ENCODE peak calls at places on chromosomes 16 and 17, in four cellular contexts. E is GM19239; H is activated T-helper 2 cell treated with anti-CD3 and anti-CD28 coated beads, Interferon-gamma antibody, Interleukin-2, Interleukin-4, amounts not matched to agents 10 μg/mL and 5 μg/mL and 100 μg/mL, durations not matched to agents 14 hours and 24 hours and 36 hours; K is SHP77. G is an unnamed sample.

GRCh38 chr17:29143894-29144293 is 36.3 kb downstream of the MYO18A start:
- DNase-seq in E (no peak), H (no peak), K (peak; percentile 13), G (peak; percentile 64)

GRCh38 chr17:58268326-58268725 is 12.4 kb downstream of the MPO start:
- DNase-seq in E (no peak), H (no peak), K (no peak), G (no peak)

GRCh38 chr16:63702981-63703590 is 1418.8 kb downstream of the CDH11 start:
- DNase-seq in E (no peak), H (no peak), K (peak; percentile 22), G (no peak)

GRCh38 chr17:49079840-49080663 is 52.5 kb upstream of the B4GALNT2 start:
- DNase-seq in E (no peak), H (no peak), K (no peak), G (no peak)

GRCh38 chr17:79485399-79485985 is 125.4 kb downstream of the RBFOX3 start:
- DNase-seq in E (no peak), H (no peak), K (no peak), G (no peak)

GRCh38 chr17:2844386-2844785 is 48.1 kb downstream of the RAP1GAP2 start:
- DNase-seq in E (no peak), H (no peak), K (peak; percentile 52), G (no peak)

GRCh38 chr16:67137605-67138004 is 13.2 kb downstream of the B3GNT9 start:
- DNase-seq in E (no peak), H (no peak), K (no peak), G (no peak)

GRCh38 chr17:81167638-81168037 is 1.6 kb upstream of the AATK start:
- DNase-seq in E (no peak), H (no peak), K (no peak), G (no peak)

GRCh38 chr17:83186226-83186625 is 106.8 kb downstream of the METRNL start:
- DNase-seq in E (no peak), H (peak; percentile 7), K (no peak), G (no peak)

GRCh38 chr16:47470810-47471209 is 9.7 kb downstream of the PHKB start:
- DNase-seq in E (no peak), H (no peak), K (no peak), G (no peak)

GRCh38 chr17:30210366-30210765 is 25.1 kb downstream of the SLC6A4 start:
- DNase-seq in E (no peak), H (no peak), K (no peak), G (no peak)

GRCh38 chr17:47730681-47731080 is 2.4 kb upstream of the TBX21 start:
- DNase-seq in E (no peak), H (no peak), K (no peak), G (no peak)

GRCh38 chr17:44916781-44917241 is 1.5 kb upstream of the GFAP start:
- DNase-seq in E (no peak), H (no peak), K (no peak), G (peak; percentile 85)

GRCh38 chr16:70738083-70738977 is 52.5 kb upstream of the MTSS2 start:
- DNase-seq in E (peak; percentile 40), H (peak; percentile 18), K (peak; percentile 89), G (peak; percentile 64)

GRCh38 chr17:76414334-76415295 is 30.2 kb downstream of the SPHK1 start:
- DNase-seq in E (no peak), H (no peak), K (peak; percentile 91), G (peak; percentile 86)

GRCh38 chr16:67708368-67708771 is 10.7 kb downstream of the GFOD2 start:
- DNase-seq in E (no peak), H (no peak), K (no peak), G (no peak)

GRCh38 chr17:61635913-61636432 is 45.0 kb upstream of the NACA2 start:
- DNase-seq in E (peak; percentile 15), H (no peak), K (peak; percentile 30), G (peak; percentile 2)

GRCh38 chr17:32656851-32657250 is 170.1 kb downstream of the CDK5R1 start:
- DNase-seq in E (no peak), H (no peak), K (no peak), G (no peak)

GRCh38 chr17:50493744-50494143 is 14.5 kb upstream of the MYCBPAP start:
- DNase-seq in E (no peak), H (no peak), K (no peak), G (no peak)

GRCh38 chr17:74224959-74225725 is 11.8 kb downstream of the TTYH2 start:
- DNase-seq in E (no peak), H (no peak), K (no peak), G (no peak)

GRCh38 chr16:66881560-66881959 is 1.2 kb downstream of the PDP2 start:
- DNase-seq in E (no peak), H (no peak), K (no peak), G (no peak)

GRCh38 chr17:16954541-16954940 is 17.4 kb downstream of the TNFRSF13B start:
- DNase-seq in E (no peak), H (no peak), K (no peak), G (no peak)

GRCh38 chr17:61002316-61002736 is 324.7 kb downstream of the BCAS3 start:
- DNase-seq in E (no peak), H (no peak), K (peak; percentile 17), G (peak; percentile 30)

GRCh38 chr17:43671075-43671692 is 9.5 kb upstream of the MEOX1 start:
- DNase-seq in E (no peak), H (no peak), K (peak; percentile 11), G (no peak)

G was measured in Ammon's horn.